ENCODE peak calls at places on chromosomes 13 and 19, in nine cellular contexts. Y is HS-27A; C is mesenchymal stem cell; A is uterus; U is A673; H is SJCRH30; R is AG09319; V is KG1; N is activated T-helper 1 cell treated with anti-CD3 and anti-CD28 coated beads, Interleukin-12 subunit alpha, Interleukin-12 subunit beta, Interleukin-2, Interleukin-4 antibody, amounts not matched to agents 30 ng/mL and 10 ng/mL and 1 ng/mL, durations not matched to agents 14 hours and 24 hours and 36 hours. D is an unnamed sample.
A peak's percentile ranks its signal among the peaks of the same experiment; 100 is the strongest.

GRCh38 chr19:48635966-48636858 is 967 bp downstream of the DBP start:
- DNase-seq in R (no peak), C (no peak), U (peak; percentile 48), N (no peak), Y (no peak), V (no peak), A (peak; percentile 66), H (no peak), D (no peak)

GRCh38 chr13:94214979-94215378 is 264.5 kb downstream of the DCT start:
- DNase-seq in C (no peak), H (no peak), A (no peak), V (no peak), N (no peak), Y (no peak), R (no peak), U (no peak), D (no peak)

GRCh38 chr13:67515895-67516294 is 285.8 kb upstream of the PCDH9 start:
- DNase-seq in C (peak; percentile 44), R (no peak), H (peak; percentile 44), V (no peak), N (no peak), A (no peak), U (peak; percentile 18), Y (no peak), D (no peak)

GRCh38 chr19:9498183-9498902 is at the start of gene ZNF560:
- DNase-seq in C (no peak), U (peak; percentile 85), R (peak; percentile 4), N (no peak), V (peak; percentile 85), H (no peak), A (no peak), Y (no peak), D (peak; percentile 49)

GRCh38 chr19:12983561-12984142 is 11.6 kb upstream of the NFIX start:
- DNase-seq in R (peak; percentile 56), H (peak; percentile 93), A (peak; percentile 72), N (peak; percentile 76), U (peak; percentile 85), V (peak; percentile 49), Y (no peak), C (peak; percentile 58), D (peak; percentile 83)

GRCh38 chr19:46056536-46056935 is 15.7 kb upstream of the IGFL4 start:
- DNase-seq in U (no peak), N (no peak), C (no peak), V (no peak), R (no peak), A (no peak), Y (no peak), H (no peak), D (no peak)

GRCh38 chr13:111156421-111156820 is 41.3 kb downstream of the ARHGEF7 start:
- DNase-seq in C (no peak), R (no peak), V (no peak), A (no peak), N (no peak), H (no peak), U (no peak), Y (no peak), D (no peak)

GRCh38 chr19:44552324-44552723 is 22.8 kb upstream of the CEACAM20 start:
- DNase-seq in U (peak; percentile 47), R (no peak), Y (peak; percentile 51), N (peak; percentile 3), C (peak; percentile 23), H (peak; percentile 73), A (no peak), V (peak; percentile 29), D (peak; percentile 63)

D was measured in stimulated activated naive CD8-positive, alpha-beta T cell treated with anti-CD3 and anti-CD28 coated beads, Interleukin-15, amount 100 ng/mL, for 72 hours.